ENCODE peak calls at places on chromosomes 6 and 20, in nine cellular contexts. One of them, this sample, is unnamed.

GRCh38 chr20:46666306-46666705 is 15.0 kb upstream of the SLC13A3 start:
- DNase-seq in T-helper 1 cell: no peak
- DNase-seq in endothelial cell: no peak
- DNase-seq in H9: no peak
- DNase-seq in AG20443: no peak
- DNase-seq in sciatic nerve: no peak
- DNase-seq in GM23248: no peak
- DNase-seq in lower leg skin: no peak
- DNase-seq in SHP77: no peak
- DNase-seq in this sample: no peak

GRCh38 chr20:10060223-10060622 is 25.4 kb downstream of the ANKEF1 start:
- DNase-seq in T-helper 1 cell: no peak
- DNase-seq in endothelial cell: no peak
- DNase-seq in H9: no peak
- DNase-seq in AG20443: no peak
- DNase-seq in sciatic nerve: no peak
- DNase-seq in GM23248: no peak
- DNase-seq in lower leg skin: no peak
- DNase-seq in SHP77: no peak
- DNase-seq in this sample: peak

GRCh38 chr6:63923139-63923739 is 287.6 kb downstream of the PHF3 start:
- DNase-seq in T-helper 1 cell: no peak
- DNase-seq in endothelial cell: no peak
- DNase-seq in H9: no peak
- DNase-seq in AG20443: peak
- DNase-seq in sciatic nerve: no peak
- DNase-seq in GM23248: peak
- DNase-seq in lower leg skin: no peak
- DNase-seq in SHP77: no peak
- DNase-seq in this sample: no peak

GRCh38 chr20:24492031-24492607 is 22.7 kb downstream of the SYNDIG1 start:
- DNase-seq in T-helper 1 cell: no peak
- DNase-seq in endothelial cell: no peak
- DNase-seq in H9: peak
- DNase-seq in AG20443: peak
- DNase-seq in sciatic nerve: no peak
- DNase-seq in GM23248: peak
- DNase-seq in lower leg skin: no peak
- DNase-seq in SHP77: no peak
- DNase-seq in this sample: no peak

GRCh38 chr6:133542056-133542821 is 301.1 kb downstream of the EYA4 start:
- DNase-seq in T-helper 1 cell: no peak
- DNase-seq in endothelial cell: no peak
- DNase-seq in H9: no peak
- DNase-seq in AG20443: no peak
- DNase-seq in sciatic nerve: no peak
- DNase-seq in GM23248: peak
- DNase-seq in lower leg skin: no peak
- DNase-seq in SHP77: no peak
- DNase-seq in this sample: no peak

GRCh38 chr6:127483399-127484055 is 24.3 kb upstream of the KIAA0408 start:
- DNase-seq in T-helper 1 cell: no peak
- DNase-seq in endothelial cell: no peak
- DNase-seq in H9: peak
- DNase-seq in AG20443: no peak
- DNase-seq in sciatic nerve: no peak
- DNase-seq in GM23248: peak
- DNase-seq in lower leg skin: no peak
- DNase-seq in SHP77: no peak
- DNase-seq in this sample: no peak

GRCh38 chr20:9261781-9262180 is 192.9 kb downstream of the PLCB4 start:
- DNase-seq in T-helper 1 cell: no peak
- DNase-seq in endothelial cell: no peak
- DNase-seq in H9: no peak
- DNase-seq in AG20443: no peak
- DNase-seq in sciatic nerve: no peak
- DNase-seq in GM23248: no peak
- DNase-seq in lower leg skin: no peak
- DNase-seq in SHP77: no peak
- DNase-seq in this sample: no peak

GRCh38 chr6:131917318-131917717 is 33.9 kb downstream of the CCN2 start:
- DNase-seq in T-helper 1 cell: no peak
- DNase-seq in endothelial cell: no peak
- DNase-seq in H9: no peak
- DNase-seq in AG20443: peak
- DNase-seq in sciatic nerve: no peak
- DNase-seq in GM23248: peak
- DNase-seq in lower leg skin: no peak
- DNase-seq in SHP77: no peak
- DNase-seq in this sample: no peak

GRCh38 chr20:55456316-55456940 is 548.9 kb downstream of the CBLN4 start:
- DNase-seq in T-helper 1 cell: no peak
- DNase-seq in endothelial cell: no peak
- DNase-seq in H9: no peak
- DNase-seq in AG20443: no peak
- DNase-seq in sciatic nerve: no peak
- DNase-seq in GM23248: no peak
- DNase-seq in lower leg skin: no peak
- DNase-seq in SHP77: no peak
- DNase-seq in this sample: no peak

GRCh38 chr20:10990625-10991382 is 317.0 kb upstream of the JAG1 start:
- DNase-seq in T-helper 1 cell: no peak
- DNase-seq in endothelial cell: no peak
- DNase-seq in H9: no peak
- DNase-seq in AG20443: no peak
- DNase-seq in sciatic nerve: no peak
- DNase-seq in GM23248: no peak
- DNase-seq in lower leg skin: no peak
- DNase-seq in SHP77: no peak
- DNase-seq in this sample: no peak

GRCh38 chr6:155782320-155782730 is 326.7 kb upstream of the NOX3 start:
- DNase-seq in T-helper 1 cell: no peak
- DNase-seq in endothelial cell: no peak
- DNase-seq in H9: no peak
- DNase-seq in AG20443: peak
- DNase-seq in sciatic nerve: no peak
- DNase-seq in GM23248: peak
- DNase-seq in lower leg skin: no peak
- DNase-seq in SHP77: no peak
- DNase-seq in this sample: no peak

GRCh38 chr20:38218566-38218885 is 42.0 kb downstream of the KIAA1755 start:
- DNase-seq in T-helper 1 cell: no peak
- DNase-seq in endothelial cell: no peak
- DNase-seq in H9: no peak
- DNase-seq in AG20443: no peak
- DNase-seq in sciatic nerve: peak
- DNase-seq in GM23248: no peak
- DNase-seq in lower leg skin: no peak
- DNase-seq in SHP77: no peak
- DNase-seq in this sample: no peak

GRCh38 chr6:163694988-163695942 is 280.7 kb downstream of the QKI start:
- DNase-seq in T-helper 1 cell: no peak
- DNase-seq in endothelial cell: no peak
- DNase-seq in H9: no peak
- DNase-seq in AG20443: no peak
- DNase-seq in sciatic nerve: no peak
- DNase-seq in GM23248: no peak
- DNase-seq in lower leg skin: no peak
- DNase-seq in SHP77: no peak
- DNase-seq in this sample: no peak

GRCh38 chr6:105981002-105981887 is 104.9 kb upstream of the PRDM1 start:
- DNase-seq in T-helper 1 cell: peak
- DNase-seq in endothelial cell: peak
- DNase-seq in H9: peak
- DNase-seq in AG20443: peak
- DNase-seq in sciatic nerve: peak
- DNase-seq in GM23248: peak
- DNase-seq in lower leg skin: no peak
- DNase-seq in SHP77: no peak
- DNase-seq in this sample: no peak

GRCh38 chr6:40456390-40457013 is 130.7 kb downstream of the LRFN2 start:
- DNase-seq in T-helper 1 cell: no peak
- DNase-seq in endothelial cell: no peak
- DNase-seq in H9: no peak
- DNase-seq in AG20443: no peak
- DNase-seq in sciatic nerve: no peak
- DNase-seq in GM23248: no peak
- DNase-seq in lower leg skin: no peak
- DNase-seq in SHP77: no peak
- DNase-seq in this sample: no peak

GRCh38 chr6:88843040-88843439 is 120.4 kb downstream of the RNGTT start:
- DNase-seq in T-helper 1 cell: no peak
- DNase-seq in endothelial cell: no peak
- DNase-seq in H9: no peak
- DNase-seq in AG20443: peak
- DNase-seq in sciatic nerve: no peak
- DNase-seq in GM23248: peak
- DNase-seq in lower leg skin: no peak
- DNase-seq in SHP77: no peak
- DNase-seq in this sample: no peak

GRCh38 chr6:91482498-91482897 is 895.6 kb upstream of the MAP3K7 start:
- DNase-seq in T-helper 1 cell: no peak
- DNase-seq in endothelial cell: no peak
- DNase-seq in H9: no peak
- DNase-seq in AG20443: no peak
- DNase-seq in sciatic nerve: no peak
- DNase-seq in GM23248: no peak
- DNase-seq in lower leg skin: no peak
- DNase-seq in SHP77: no peak
- DNase-seq in this sample: peak

GRCh38 chr20:50038574-50038991 is 55.8 kb downstream of the SNAI1 start:
- DNase-seq in T-helper 1 cell: no peak
- DNase-seq in endothelial cell: no peak
- DNase-seq in H9: peak
- DNase-seq in AG20443: no peak
- DNase-seq in sciatic nerve: no peak
- DNase-seq in GM23248: no peak
- DNase-seq in lower leg skin: no peak
- DNase-seq in SHP77: peak
- DNase-seq in this sample: no peak

GRCh38 chr6:704037-704436 is 11.1 kb upstream of the EXOC2 start:
- DNase-seq in T-helper 1 cell: no peak
- DNase-seq in endothelial cell: no peak
- DNase-seq in H9: no peak
- DNase-seq in AG20443: no peak
- DNase-seq in sciatic nerve: no peak
- DNase-seq in GM23248: no peak
- DNase-seq in lower leg skin: no peak
- DNase-seq in SHP77: no peak
- DNase-seq in this sample: no peak

GRCh38 chr6:48765352-48765961 is 654.5 kb upstream of the PTCHD4 start:
- DNase-seq in T-helper 1 cell: no peak
- DNase-seq in endothelial cell: peak
- DNase-seq in H9: peak
- DNase-seq in AG20443: peak
- DNase-seq in sciatic nerve: no peak
- DNase-seq in GM23248: peak
- DNase-seq in lower leg skin: no peak
- DNase-seq in SHP77: peak
- DNase-seq in this sample: no peak

GRCh38 chr6:28769626-28770402 is 154.0 kb downstream of the TRIM27 start:
- DNase-seq in T-helper 1 cell: no peak
- DNase-seq in endothelial cell: peak
- DNase-seq in H9: peak
- DNase-seq in AG20443: peak
- DNase-seq in sciatic nerve: no peak
- DNase-seq in GM23248: peak
- DNase-seq in lower leg skin: no peak
- DNase-seq in SHP77: no peak
- DNase-seq in this sample: no peak

GRCh38 chr6:30061766-30062458 is 847 bp downstream of the POLR1H start:
- DNase-seq in T-helper 1 cell: no peak
- DNase-seq in endothelial cell: no peak
- DNase-seq in H9: no peak
- DNase-seq in AG20443: peak
- DNase-seq in sciatic nerve: no peak
- DNase-seq in GM23248: peak
- DNase-seq in lower leg skin: no peak
- DNase-seq in SHP77: no peak
- DNase-seq in this sample: no peak

GRCh38 chr20:35547319-35547718 is 5.4 kb downstream of the ERGIC3 start:
- DNase-seq in T-helper 1 cell: no peak
- DNase-seq in endothelial cell: no peak
- DNase-seq in H9: no peak
- DNase-seq in AG20443: no peak
- DNase-seq in sciatic nerve: no peak
- DNase-seq in GM23248: no peak
- DNase-seq in lower leg skin: no peak
- DNase-seq in SHP77: no peak
- DNase-seq in this sample: no peak

GRCh38 chr20:59805266-59805665 is 128.2 kb downstream of the SYCP2 start:
- DNase-seq in T-helper 1 cell: no peak
- DNase-seq in endothelial cell: no peak
- DNase-seq in H9: peak
- DNase-seq in AG20443: no peak
- DNase-seq in sciatic nerve: no peak
- DNase-seq in GM23248: no peak
- DNase-seq in lower leg skin: no peak
- DNase-seq in SHP77: no peak
- DNase-seq in this sample: no peak

GRCh38 chr20:11118802-11119380 is 445.1 kb upstream of the JAG1 start:
- DNase-seq in T-helper 1 cell: no peak
- DNase-seq in endothelial cell: no peak
- DNase-seq in H9: no peak
- DNase-seq in AG20443: no peak
- DNase-seq in sciatic nerve: no peak
- DNase-seq in GM23248: peak
- DNase-seq in lower leg skin: no peak
- DNase-seq in SHP77: no peak
- DNase-seq in this sample: no peak

GRCh38 chr6:18121580-18122127 is 823 bp downstream of the NHLRC1 start:
- DNase-seq in T-helper 1 cell: no peak
- DNase-seq in endothelial cell: no peak
- DNase-seq in H9: peak
- DNase-seq in AG20443: no peak
- DNase-seq in sciatic nerve: no peak
- DNase-seq in GM23248: no peak
- DNase-seq in lower leg skin: no peak
- DNase-seq in SHP77: no peak
- DNase-seq in this sample: no peak

GRCh38 chr20:37945034-37945660 is 42.2 kb downstream of the VSTM2L start:
- DNase-seq in T-helper 1 cell: no peak
- DNase-seq in endothelial cell: no peak
- DNase-seq in H9: peak
- DNase-seq in AG20443: no peak
- DNase-seq in sciatic nerve: no peak
- DNase-seq in GM23248: no peak
- DNase-seq in lower leg skin: no peak
- DNase-seq in SHP77: peak
- DNase-seq in this sample: no peak

GRCh38 chr6:167307342-167307955 is 16.3 kb downstream of the UNC93A start:
- DNase-seq in T-helper 1 cell: no peak
- DNase-seq in endothelial cell: no peak
- DNase-seq in H9: no peak
- DNase-seq in AG20443: no peak
- DNase-seq in sciatic nerve: no peak
- DNase-seq in GM23248: no peak
- DNase-seq in lower leg skin: no peak
- DNase-seq in SHP77: no peak
- DNase-seq in this sample: no peak

GRCh38 chr6:39344821-39345280 is 22.3 kb upstream of the KCNK16 start:
- DNase-seq in T-helper 1 cell: no peak
- DNase-seq in endothelial cell: no peak
- DNase-seq in H9: peak
- DNase-seq in AG20443: no peak
- DNase-seq in sciatic nerve: no peak
- DNase-seq in GM23248: no peak
- DNase-seq in lower leg skin: no peak
- DNase-seq in SHP77: no peak
- DNase-seq in this sample: no peak

GRCh38 chr6:39053016-39053595 is 4.5 kb downstream of the GLP1R start:
- DNase-seq in T-helper 1 cell: no peak
- DNase-seq in endothelial cell: no peak
- DNase-seq in H9: no peak
- DNase-seq in AG20443: no peak
- DNase-seq in sciatic nerve: no peak
- DNase-seq in GM23248: no peak
- DNase-seq in lower leg skin: no peak
- DNase-seq in SHP77: no peak
- DNase-seq in this sample: no peak

GRCh38 chr20:38321959-38322598 is 18.1 kb downstream of the BPI start:
- DNase-seq in T-helper 1 cell: no peak
- DNase-seq in endothelial cell: peak
- DNase-seq in H9: peak
- DNase-seq in AG20443: peak
- DNase-seq in sciatic nerve: peak
- DNase-seq in GM23248: peak
- DNase-seq in lower leg skin: no peak
- DNase-seq in SHP77: peak
- DNase-seq in this sample: no peak